ENCODE peak calls at places on chromosomes 5 and 9, in eight cellular contexts. One of them, this sample, is unnamed.

GRCh38 chr9:72402744-72403143 is 37.7 kb upstream of the ZFAND5 start:
- DNase-seq in GM04504: no peak
- DNase-seq in activated CD8-positive, alpha-beta memory T cell treated with anti-CD3 and anti-CD28 coated beads, Interleukin-2, amount 50 U/mL, for 48 hours: no peak
- DNase-seq in HTR-8/SVneo: no peak
- DNase-seq in foreskin fibroblast: no peak
- DNase-seq in A172: no peak
- DNase-seq in kidney: no peak
- DNase-seq in brain microvascular endothelial cell: no peak
- DNase-seq in this sample: no peak

GRCh38 chr5:172885594-172886340 is 51.7 kb downstream of the ERGIC1 start:
- DNase-seq in foreskin fibroblast: no peak
- DNase-seq in HTR-8/SVneo: no peak
- DNase-seq in GM04504: no peak
- DNase-seq in A172: no peak
- DNase-seq in kidney: no peak
- DNase-seq in activated CD8-positive, alpha-beta memory T cell treated with anti-CD3 and anti-CD28 coated beads, Interleukin-2, amount 50 U/mL, for 48 hours: no peak
- DNase-seq in brain microvascular endothelial cell: no peak
- DNase-seq in this sample: no peak

GRCh38 chr5:58999804-59000595 is 417.1 kb downstream of the RAB3C start:
- DNase-seq in brain microvascular endothelial cell: no peak
- DNase-seq in kidney: no peak
- DNase-seq in HTR-8/SVneo: no peak
- DNase-seq in A172: peak; percentile 53
- DNase-seq in foreskin fibroblast: no peak
- DNase-seq in GM04504: no peak
- DNase-seq in activated CD8-positive, alpha-beta memory T cell treated with anti-CD3 and anti-CD28 coated beads, Interleukin-2, amount 50 U/mL, for 48 hours: no peak
- DNase-seq in this sample: no peak

GRCh38 chr5:96509721-96510383 is 76.8 kb upstream of the PCSK1 start:
- DNase-seq in brain microvascular endothelial cell: peak; percentile 41
- DNase-seq in activated CD8-positive, alpha-beta memory T cell treated with anti-CD3 and anti-CD28 coated beads, Interleukin-2, amount 50 U/mL, for 48 hours: no peak
- DNase-seq in HTR-8/SVneo: peak; percentile 86
- DNase-seq in GM04504: peak; percentile 91
- DNase-seq in foreskin fibroblast: peak; percentile 80
- DNase-seq in kidney: no peak
- DNase-seq in A172: peak; percentile 80
- DNase-seq in this sample: peak; percentile 58

GRCh38 chr5:14326035-14326909 is 183.1 kb downstream of the TRIO start:
- DNase-seq in GM04504: no peak
- DNase-seq in HTR-8/SVneo: peak; percentile 33
- DNase-seq in kidney: no peak
- DNase-seq in brain microvascular endothelial cell: no peak
- DNase-seq in activated CD8-positive, alpha-beta memory T cell treated with anti-CD3 and anti-CD28 coated beads, Interleukin-2, amount 50 U/mL, for 48 hours: no peak
- DNase-seq in foreskin fibroblast: no peak
- DNase-seq in A172: no peak
- DNase-seq in this sample: no peak

GRCh38 chr9:38018964-38019602 is 49.9 kb downstream of the SHB start:
- DNase-seq in A172: peak; percentile 84
- DNase-seq in activated CD8-positive, alpha-beta memory T cell treated with anti-CD3 and anti-CD28 coated beads, Interleukin-2, amount 50 U/mL, for 48 hours: no peak
- DNase-seq in kidney: no peak
- DNase-seq in foreskin fibroblast: peak; percentile 78
- DNase-seq in GM04504: peak; percentile 51
- DNase-seq in brain microvascular endothelial cell: peak; percentile 86
- DNase-seq in HTR-8/SVneo: no peak
- DNase-seq in this sample: peak; percentile 77

GRCh38 chr5:135476615-135477493 is 24.7 kb upstream of the TIFAB start:
- DNase-seq in brain microvascular endothelial cell: no peak
- DNase-seq in A172: no peak
- DNase-seq in kidney: peak; percentile 24
- DNase-seq in activated CD8-positive, alpha-beta memory T cell treated with anti-CD3 and anti-CD28 coated beads, Interleukin-2, amount 50 U/mL, for 48 hours: no peak
- DNase-seq in HTR-8/SVneo: no peak
- DNase-seq in foreskin fibroblast: no peak
- DNase-seq in GM04504: no peak
- DNase-seq in this sample: no peak

GRCh38 chr5:17218353-17219005 is 1.0 kb downstream of the BASP1 start:
- DNase-seq in foreskin fibroblast: peak; percentile 51
- DNase-seq in A172: peak; percentile 15
- DNase-seq in activated CD8-positive, alpha-beta memory T cell treated with anti-CD3 and anti-CD28 coated beads, Interleukin-2, amount 50 U/mL, for 48 hours: no peak
- DNase-seq in GM04504: peak; percentile 60
- DNase-seq in brain microvascular endothelial cell: peak; percentile 76
- DNase-seq in HTR-8/SVneo: no peak
- DNase-seq in kidney: peak; percentile 79
- DNase-seq in this sample: peak; percentile 54

GRCh38 chr5:36450229-36451024 is 148.7 kb upstream of the RANBP3L start:
- DNase-seq in foreskin fibroblast: peak; percentile 7
- DNase-seq in GM04504: no peak
- DNase-seq in HTR-8/SVneo: no peak
- DNase-seq in kidney: no peak
- DNase-seq in brain microvascular endothelial cell: no peak
- DNase-seq in activated CD8-positive, alpha-beta memory T cell treated with anti-CD3 and anti-CD28 coated beads, Interleukin-2, amount 50 U/mL, for 48 hours: no peak
- DNase-seq in A172: peak; percentile 13
- DNase-seq in this sample: peak; percentile 19

GRCh38 chr5:673837-674629 is 19.1 kb downstream of the TPPP start:
- DNase-seq in A172: no peak
- DNase-seq in brain microvascular endothelial cell: no peak
- DNase-seq in foreskin fibroblast: no peak
- DNase-seq in kidney: peak; percentile 68
- DNase-seq in HTR-8/SVneo: no peak
- DNase-seq in GM04504: no peak
- DNase-seq in activated CD8-positive, alpha-beta memory T cell treated with anti-CD3 and anti-CD28 coated beads, Interleukin-2, amount 50 U/mL, for 48 hours: no peak
- DNase-seq in this sample: no peak

GRCh38 chr5:172114875-172115422 is 73.1 kb downstream of the STK10 start:
- DNase-seq in kidney: peak; percentile 78
- DNase-seq in activated CD8-positive, alpha-beta memory T cell treated with anti-CD3 and anti-CD28 coated beads, Interleukin-2, amount 50 U/mL, for 48 hours: peak; percentile 93
- DNase-seq in brain microvascular endothelial cell: no peak
- DNase-seq in foreskin fibroblast: no peak
- DNase-seq in GM04504: no peak
- DNase-seq in A172: no peak
- DNase-seq in HTR-8/SVneo: no peak
- DNase-seq in this sample: no peak

GRCh38 chr9:21754741-21755140 is 47.7 kb upstream of the MTAP start:
- DNase-seq in foreskin fibroblast: no peak
- DNase-seq in HTR-8/SVneo: no peak
- DNase-seq in A172: no peak
- DNase-seq in activated CD8-positive, alpha-beta memory T cell treated with anti-CD3 and anti-CD28 coated beads, Interleukin-2, amount 50 U/mL, for 48 hours: no peak
- DNase-seq in GM04504: no peak
- DNase-seq in brain microvascular endothelial cell: no peak
- DNase-seq in kidney: no peak
- DNase-seq in this sample: no peak

GRCh38 chr5:173882632-173883031 is 5.5 kb upstream of the CPEB4 start:
- DNase-seq in GM04504: no peak
- DNase-seq in kidney: no peak
- DNase-seq in HTR-8/SVneo: no peak
- DNase-seq in foreskin fibroblast: no peak
- DNase-seq in brain microvascular endothelial cell: no peak
- DNase-seq in A172: peak; percentile 41
- DNase-seq in activated CD8-positive, alpha-beta memory T cell treated with anti-CD3 and anti-CD28 coated beads, Interleukin-2, amount 50 U/mL, for 48 hours: no peak
- DNase-seq in this sample: peak; percentile 38

GRCh38 chr9:2602704-2603116 is 18.9 kb upstream of the VLDLR start:
- DNase-seq in HTR-8/SVneo: no peak
- DNase-seq in brain microvascular endothelial cell: no peak
- DNase-seq in GM04504: no peak
- DNase-seq in foreskin fibroblast: no peak
- DNase-seq in A172: no peak
- DNase-seq in activated CD8-positive, alpha-beta memory T cell treated with anti-CD3 and anti-CD28 coated beads, Interleukin-2, amount 50 U/mL, for 48 hours: no peak
- DNase-seq in kidney: no peak
- DNase-seq in this sample: no peak

GRCh38 chr5:31894131-31894530 is 255.2 kb downstream of the PDZD2 start:
- DNase-seq in foreskin fibroblast: no peak
- DNase-seq in GM04504: no peak
- DNase-seq in HTR-8/SVneo: no peak
- DNase-seq in brain microvascular endothelial cell: no peak
- DNase-seq in activated CD8-positive, alpha-beta memory T cell treated with anti-CD3 and anti-CD28 coated beads, Interleukin-2, amount 50 U/mL, for 48 hours: no peak
- DNase-seq in A172: no peak
- DNase-seq in kidney: no peak
- DNase-seq in this sample: no peak

GRCh38 chr5:149731617-149732400 is 1.7 kb downstream of the PPARGC1B start:
- DNase-seq in brain microvascular endothelial cell: peak; percentile 84
- DNase-seq in activated CD8-positive, alpha-beta memory T cell treated with anti-CD3 and anti-CD28 coated beads, Interleukin-2, amount 50 U/mL, for 48 hours: peak; percentile 79
- DNase-seq in HTR-8/SVneo: peak; percentile 70
- DNase-seq in A172: peak; percentile 75
- DNase-seq in foreskin fibroblast: peak; percentile 72
- DNase-seq in kidney: peak; percentile 96
- DNase-seq in GM04504: peak; percentile 7
- DNase-seq in this sample: peak; percentile 83

GRCh38 chr5:143297756-143298155 is 105.7 kb downstream of the NR3C1 start:
- DNase-seq in activated CD8-positive, alpha-beta memory T cell treated with anti-CD3 and anti-CD28 coated beads, Interleukin-2, amount 50 U/mL, for 48 hours: no peak
- DNase-seq in A172: no peak
- DNase-seq in kidney: no peak
- DNase-seq in brain microvascular endothelial cell: peak; percentile 25
- DNase-seq in HTR-8/SVneo: no peak
- DNase-seq in foreskin fibroblast: no peak
- DNase-seq in GM04504: no peak
- DNase-seq in this sample: no peak

GRCh38 chr5:64784451-64785025 is 15.8 kb downstream of the CWC27 start:
- DNase-seq in foreskin fibroblast: peak; percentile 58
- DNase-seq in brain microvascular endothelial cell: peak; percentile 79
- DNase-seq in activated CD8-positive, alpha-beta memory T cell treated with anti-CD3 and anti-CD28 coated beads, Interleukin-2, amount 50 U/mL, for 48 hours: peak; percentile 74
- DNase-seq in kidney: peak; percentile 49
- DNase-seq in HTR-8/SVneo: peak; percentile 14
- DNase-seq in GM04504: peak; percentile 48
- DNase-seq in A172: peak; percentile 65
- DNase-seq in this sample: peak; percentile 62

GRCh38 chr5:177607452-177608192 is 7.7 kb downstream of the B4GALT7 start:
- DNase-seq in foreskin fibroblast: peak; percentile 82
- DNase-seq in activated CD8-positive, alpha-beta memory T cell treated with anti-CD3 and anti-CD28 coated beads, Interleukin-2, amount 50 U/mL, for 48 hours: peak; percentile 81
- DNase-seq in GM04504: peak; percentile 52
- DNase-seq in HTR-8/SVneo: peak; percentile 83
- DNase-seq in kidney: peak; percentile 90
- DNase-seq in A172: peak; percentile 71
- DNase-seq in brain microvascular endothelial cell: peak; percentile 84
- DNase-seq in this sample: peak; percentile 56

GRCh38 chr5:143166661-143167420 is 236.6 kb downstream of the NR3C1 start:
- DNase-seq in kidney: no peak
- DNase-seq in GM04504: no peak
- DNase-seq in HTR-8/SVneo: no peak
- DNase-seq in activated CD8-positive, alpha-beta memory T cell treated with anti-CD3 and anti-CD28 coated beads, Interleukin-2, amount 50 U/mL, for 48 hours: no peak
- DNase-seq in brain microvascular endothelial cell: no peak
- DNase-seq in foreskin fibroblast: no peak
- DNase-seq in A172: no peak
- DNase-seq in this sample: no peak

GRCh38 chr9:115212832-115213231 is 94.9 kb upstream of the TNC start:
- DNase-seq in HTR-8/SVneo: no peak
- DNase-seq in kidney: no peak
- DNase-seq in GM04504: no peak
- DNase-seq in foreskin fibroblast: no peak
- DNase-seq in A172: no peak
- DNase-seq in brain microvascular endothelial cell: no peak
- DNase-seq in activated CD8-positive, alpha-beta memory T cell treated with anti-CD3 and anti-CD28 coated beads, Interleukin-2, amount 50 U/mL, for 48 hours: no peak
- DNase-seq in this sample: no peak

This sample was measured in RPMI7951.